ENCODE peak calls at places on chromosomes 12 and 14, in six cellular contexts. One of them, this sample, is unnamed.
A peak's percentile ranks its signal among the peaks of the same experiment; 100 is the strongest.

GRCh38 chr14:95787941-95788340 is 74.0 kb upstream of the TCL1A start:
- DNase-seq in H9: no peak
- DNase-seq in mesendoderm: no peak
- DNase-seq in IMR-90: no peak
- DNase-seq in H1: no peak
- DNase-seq in mesenchymal stem cell: no peak
- DNase-seq in this sample: no peak

GRCh38 chr12:288687-289086 is 26.1 kb upstream of the SLC6A13 start:
- DNase-seq in mesendoderm: no peak
- DNase-seq in H1: no peak
- DNase-seq in H9: no peak
- DNase-seq in mesenchymal stem cell: peak; percentile 19
- DNase-seq in IMR-90: peak; percentile 86
- DNase-seq in this sample: no peak

GRCh38 chr14:100851946-100852620 is 26.2 kb downstream of the MEG3 start:
- DNase-seq in H1: no peak
- DNase-seq in mesenchymal stem cell: no peak
- DNase-seq in mesendoderm: no peak
- DNase-seq in H9: no peak
- DNase-seq in IMR-90: no peak
- DNase-seq in this sample: no peak

GRCh38 chr14:102056694-102057442 is 30.0 kb downstream of the HSP90AA1 start:
- DNase-seq in mesendoderm: no peak
- DNase-seq in IMR-90: no peak
- DNase-seq in H9: no peak
- DNase-seq in H1: no peak
- DNase-seq in mesenchymal stem cell: no peak
- DNase-seq in this sample: no peak

GRCh38 chr14:94613720-94614644 is 1.8 kb downstream of the SERPINA3 start:
- DNase-seq in mesenchymal stem cell: no peak
- DNase-seq in H9: no peak
- DNase-seq in IMR-90: no peak
- DNase-seq in mesendoderm: no peak
- DNase-seq in H1: no peak
- DNase-seq in this sample: no peak

GRCh38 chr14:83184531-83184930 is 1650.9 kb upstream of the SEL1L start:
- DNase-seq in H1: no peak
- DNase-seq in mesendoderm: no peak
- DNase-seq in mesenchymal stem cell: no peak
- DNase-seq in IMR-90: no peak
- DNase-seq in H9: no peak
- DNase-seq in this sample: no peak

GRCh38 chr14:104723651-104724406 is at the start of gene ADSS1:
- DNase-seq in H1: no peak
- DNase-seq in mesendoderm: peak; percentile 57
- DNase-seq in mesenchymal stem cell: peak; percentile 67
- DNase-seq in IMR-90: no peak
- DNase-seq in H9: peak; percentile 69
- DNase-seq in this sample: peak; percentile 65

GRCh38 chr14:59333668-59334067 is 131.5 kb downstream of the GPR135 start:
- DNase-seq in H9: no peak
- DNase-seq in H1: no peak
- DNase-seq in IMR-90: peak; percentile 95
- DNase-seq in mesenchymal stem cell: peak; percentile 98
- DNase-seq in mesendoderm: peak; percentile 69
- DNase-seq in this sample: no peak

GRCh38 chr12:29164477-29165163 is 15.5 kb downstream of the FAR2 start:
- DNase-seq in IMR-90: peak; percentile 62
- DNase-seq in H9: no peak
- DNase-seq in mesenchymal stem cell: peak; percentile 94
- DNase-seq in H1: no peak
- DNase-seq in mesendoderm: peak; percentile 51
- DNase-seq in this sample: no peak

GRCh38 chr14:55500708-55501107 is 60.3 kb upstream of the TBPL2 start:
- DNase-seq in H9: no peak
- DNase-seq in H1: no peak
- DNase-seq in IMR-90: no peak
- DNase-seq in mesendoderm: peak; percentile 8
- DNase-seq in mesenchymal stem cell: no peak
- DNase-seq in this sample: no peak

GRCh38 chr14:61567838-61568571 is 127.3 kb upstream of the HIF1A start:
- DNase-seq in H1: no peak
- DNase-seq in mesenchymal stem cell: peak; percentile 38
- DNase-seq in IMR-90: no peak
- DNase-seq in mesendoderm: peak; percentile 52
- DNase-seq in H9: peak; percentile 42
- DNase-seq in this sample: peak; percentile 18
- H3K79me1 ChIP-seq in H1: no peaks in the 10 kb centered on the region
- H3K79me1 ChIP-seq in mesenchymal stem cell: peaks cover 9% of the 10 kb centered on the region
- H3K79me1 ChIP-seq in IMR-90: peaks cover 40% of the 10 kb centered on the region
- H3K79me1 ChIP-seq in mesendoderm: no peaks in the 10 kb centered on the region
- H3K79me1 ChIP-seq in H9: no peaks in the 10 kb centered on the region
- H3K79me1 ChIP-seq in this sample: no peaks in the 10 kb centered on the region

GRCh38 chr12:6459004-6459337 is 7.1 kb downstream of the TAPBPL start:
- DNase-seq in mesenchymal stem cell: no peak
- DNase-seq in IMR-90: no peak
- DNase-seq in mesendoderm: no peak
- DNase-seq in H9: no peak
- DNase-seq in H1: no peak
- DNase-seq in this sample: no peak
- H2BK120ac ChIP-seq in mesenchymal stem cell: no peak overlapping the region
- H2BK120ac ChIP-seq in IMR-90: no peak overlapping the region
- H2BK120ac ChIP-seq in mesendoderm: no peak overlapping the region
- H2BK120ac ChIP-seq in H9: no peak overlapping the region
- H2BK120ac ChIP-seq in H1: no peak overlapping the region
- H2BK120ac ChIP-seq in this sample: no peak overlapping the region

GRCh38 chr14:68631691-68632590 is 160.9 kb downstream of the ZFP36L1 start:
- DNase-seq in H1: no peak
- DNase-seq in mesendoderm: no peak
- DNase-seq in H9: peak; percentile 16
- DNase-seq in IMR-90: no peak
- DNase-seq in mesenchymal stem cell: peak; percentile 52
- DNase-seq in this sample: no peak
- H3K79me1 ChIP-seq in H1: no peaks in the 10 kb centered on the region
- H3K79me1 ChIP-seq in mesendoderm: no peaks in the 10 kb centered on the region
- H3K79me1 ChIP-seq in H9: no peaks in the 10 kb centered on the region
- H3K79me1 ChIP-seq in IMR-90: no peaks in the 10 kb centered on the region
- H3K79me1 ChIP-seq in mesenchymal stem cell: no peaks in the 10 kb centered on the region
- H3K79me1 ChIP-seq in this sample: no peaks in the 10 kb centered on the region

GRCh38 chr12:120554658-120555057 is 20.5 kb downstream of the RNF10 start:
- DNase-seq in mesendoderm: no peak
- DNase-seq in mesenchymal stem cell: no peak
- DNase-seq in IMR-90: no peak
- DNase-seq in H1: no peak
- DNase-seq in H9: no peak
- DNase-seq in this sample: no peak
- H2BK120ac ChIP-seq in mesendoderm: no peak overlapping the region
- H2BK120ac ChIP-seq in mesenchymal stem cell: no peak overlapping the region
- H2BK120ac ChIP-seq in IMR-90: no peak overlapping the region
- H2BK120ac ChIP-seq in H1: no peak overlapping the region
- H2BK120ac ChIP-seq in H9: no peak overlapping the region
- H2BK120ac ChIP-seq in this sample: no peak overlapping the region